ENCODE peak calls at places on chromosomes 12 and 14, in five cellular contexts. W, O, V, D and H are unnamed samples.

GRCh38 chr12:66688836-66689439 is 10.1 kb upstream of the GRIP1 start:
- DNase-seq in V (peak; percentile 94), W (no peak), D (no peak), O (peak; percentile 46), H (no peak)

GRCh38 chr12:41486718-41487117 is 298.6 kb downstream of the PDZRN4 start:
- DNase-seq in W (no peak), D (no peak), V (peak; percentile 58), O (peak; percentile 5), H (peak; percentile 25)

GRCh38 chr12:62995097-62995496 is 60.1 kb upstream of the PPM1H start:
- DNase-seq in W (no peak), D (no peak), O (no peak), V (peak; percentile 67), H (no peak)

GRCh38 chr12:95951515-95951914 is 8.4 kb downstream of the AMDHD1 start:
- DNase-seq in W (no peak), V (no peak), D (no peak), O (no peak), H (no peak)

GRCh38 chr14:55500219-55500701 is 59.8 kb upstream of the TBPL2 start:
- DNase-seq in O (no peak), W (no peak), V (no peak), D (no peak), H (no peak)

GRCh38 chr12:91722072-91722471 is 423.6 kb downstream of the BTG1 start:
- DNase-seq in W (no peak), D (no peak), O (no peak), V (no peak), H (no peak)

GRCh38 chr14:23252420-23253333 is 14.9 kb downstream of the RNF212B start:
- DNase-seq in W (no peak), V (peak; percentile 60), D (no peak), O (no peak), H (no peak)

GRCh38 chr14:56862843-56863242 is 52.6 kb upstream of the OTX2 start:
- DNase-seq in O (no peak), V (no peak), W (no peak), D (no peak), H (no peak)

GRCh38 chr14:52885230-52885629 is 65.6 kb downstream of the FERMT2 start:
- DNase-seq in V (no peak), W (no peak), O (peak; percentile 62), D (no peak), H (no peak)

DNA sequence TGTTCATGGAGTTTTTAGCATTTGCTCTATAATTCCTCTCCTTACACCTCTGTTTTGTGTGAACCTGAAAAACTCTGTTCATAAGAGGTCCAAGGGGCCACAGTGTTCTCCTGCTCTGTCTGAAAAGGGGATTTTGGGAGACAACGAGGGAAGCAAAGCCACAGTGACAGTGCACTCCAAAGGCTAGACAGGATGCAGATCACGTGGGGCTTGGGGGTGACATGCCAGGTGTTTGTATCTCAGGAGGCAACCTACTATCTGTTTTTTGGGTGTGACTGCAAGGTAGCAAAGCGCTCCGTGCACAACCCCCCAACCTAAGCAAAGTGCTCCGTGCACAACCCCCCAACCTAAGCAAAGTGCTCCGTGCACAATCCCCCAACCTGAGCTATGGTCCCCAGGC is 5.1 kb upstream of the CHD4 start:
- DNase-seq in D (peak; percentile 28), W (no peak), V (no peak), O (no peak), H (no peak)
- H3K27ac ChIP-seq in D (peak overlapping the region; percentile 90), W (peak overlapping the region; percentile 97), V (peak overlapping the region; percentile 95), O (peak overlapping the region; percentile 88), H (no peak overlapping the region)

DNA sequence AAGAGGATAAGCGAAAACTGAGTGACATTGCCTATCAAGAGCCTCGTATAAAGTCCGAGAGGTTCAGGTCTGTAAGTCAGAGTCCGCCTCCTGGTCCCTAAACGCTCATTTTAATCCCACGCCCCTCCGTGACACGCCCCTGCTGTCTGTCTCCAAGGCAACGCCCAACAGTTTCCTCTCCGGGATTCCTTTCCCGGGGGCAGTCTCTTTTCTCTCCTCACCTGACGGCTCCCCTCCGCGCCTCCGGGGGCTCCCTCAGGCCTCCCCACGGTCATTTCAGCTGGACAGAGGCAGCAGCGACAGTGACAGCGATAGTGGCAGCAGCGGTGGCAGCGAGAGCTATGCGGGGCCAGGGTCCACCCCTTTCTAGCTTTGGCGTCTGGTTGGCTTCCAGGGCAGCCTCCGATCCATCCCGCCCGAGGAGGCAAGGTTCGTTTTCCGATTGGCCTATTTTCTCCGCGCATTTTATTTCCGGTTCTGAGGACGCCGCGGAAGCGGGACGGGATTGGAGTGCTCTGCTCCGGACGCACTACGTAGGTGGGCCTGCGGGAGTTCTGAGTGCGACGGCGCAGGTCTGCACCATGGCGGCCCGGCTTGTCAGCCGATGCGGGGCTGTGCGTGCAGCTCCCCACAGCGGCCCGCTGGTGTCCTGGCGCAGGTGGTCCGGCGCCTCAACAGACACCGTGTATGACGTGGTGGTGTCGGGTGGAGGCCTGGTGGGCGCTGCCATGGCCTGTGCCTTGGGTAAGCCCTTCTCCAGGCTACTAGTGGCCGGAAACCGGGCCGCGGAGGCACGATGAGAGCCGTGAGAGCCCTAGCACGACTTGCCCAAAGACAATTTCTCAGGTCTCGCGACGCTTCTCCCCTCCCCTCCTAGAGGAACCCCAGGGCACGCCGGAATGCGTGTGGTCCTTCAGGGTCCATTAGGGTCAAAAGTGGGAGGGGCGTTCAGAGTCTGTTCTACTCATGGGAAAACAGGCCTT is at the start of the genes COQ6 and FAM161B:
- DNase-seq in O (peak; percentile 97), V (peak; percentile 98), D (peak; percentile 93), W (peak; percentile 97), H (peak; percentile 96)
- H3K9me3 ChIP-seq in O (no peaks in the 10 kb centered on the region), V (no peaks in the 10 kb centered on the region), D (no peaks in the 10 kb centered on the region), W (no peaks in the 10 kb centered on the region), H (no peaks in the 10 kb centered on the region)

DNA sequence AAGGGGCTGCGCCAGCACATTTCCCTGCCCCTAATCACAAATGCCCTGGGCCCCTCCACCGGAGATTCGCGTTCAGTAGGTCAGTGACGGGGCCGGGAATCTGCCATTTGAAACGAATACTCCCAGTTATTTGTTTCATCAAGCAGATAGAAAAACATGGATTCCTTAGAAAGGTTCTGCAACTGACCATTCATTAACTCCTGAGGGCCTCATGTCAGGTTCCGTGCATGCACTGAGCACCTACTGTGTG is 25.6 kb upstream of the UBC start:
- DNase-seq in V (no peak), W (no peak), O (no peak), D (no peak), H (no peak)
- H3K4me1 ChIP-seq in V (no peaks in the 10 kb centered on the region), W (peaks cover 15% of the 10 kb centered on the region), O (peaks cover 11% of the 10 kb centered on the region), D (no peaks in the 10 kb centered on the region), H (peaks cover 19% of the 10 kb centered on the region)

DNA sequence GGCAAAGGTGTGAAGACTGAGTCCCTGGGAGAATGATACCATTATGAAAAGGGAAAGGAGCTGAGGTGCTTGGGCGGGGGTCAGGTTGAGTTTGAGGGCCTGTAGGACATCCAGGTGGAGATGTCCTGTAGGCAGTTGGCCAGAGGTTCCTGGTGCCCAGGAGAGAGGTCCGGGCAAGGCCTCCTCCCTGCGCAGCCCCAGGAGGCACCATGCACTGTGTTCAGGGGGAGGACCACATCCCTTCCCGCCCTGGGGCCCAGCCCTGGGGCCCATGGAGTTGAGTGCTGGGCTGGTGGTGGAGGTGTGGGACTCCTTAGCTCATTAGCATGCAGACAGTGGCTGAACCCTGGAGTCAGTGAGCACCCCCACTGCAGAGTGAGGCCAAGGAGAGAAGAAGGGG is 5.6 kb upstream of the FAIM2 start:
- DNase-seq in V (no peak), D (no peak), O (no peak), W (no peak), H (no peak)
- H3K27ac ChIP-seq in V (no peak overlapping the region), D (no peak overlapping the region), O (no peak overlapping the region), W (no peak overlapping the region), H (no peak overlapping the region)

GRCh38 chr14:101017209-101017608 is 113.7 kb upstream of the RTL1 start:
- DNase-seq in V (peak; percentile 14), W (no peak), D (no peak), O (peak; percentile 55), H (no peak)

GRCh38 chr14:101019974-101020710 is 116.6 kb upstream of the RTL1 start:
- DNase-seq in V (peak; percentile 9), O (no peak), W (peak; percentile 42), D (peak; percentile 4), H (peak; percentile 23)

GRCh38 chr14:101017806-101018560 is 114.5 kb upstream of the RTL1 start:
- DNase-seq in V (peak; percentile 22), O (no peak), D (no peak), W (peak; percentile 19), H (no peak)

GRCh38 chr14:101019541-101019940 is 116.0 kb upstream of the RTL1 start:
- DNase-seq in W (peak; percentile 27), V (peak; percentile 17), D (peak; percentile 3), O (no peak), H (peak; percentile 25)

GRCh38 chr14:101018561-101019290 is 115.2 kb upstream of the RTL1 start:
- DNase-seq in O (no peak), V (peak; percentile 14), D (no peak), W (peak; percentile 37), H (no peak)
- H3K9me3 ChIP-seq in O (no peaks in the 10 kb centered on the region), V (no peaks in the 10 kb centered on the region), D (no peaks in the 10 kb centered on the region), W (no peaks in the 10 kb centered on the region), H (peaks cover 2% of the 10 kb centered on the region)

DNA sequence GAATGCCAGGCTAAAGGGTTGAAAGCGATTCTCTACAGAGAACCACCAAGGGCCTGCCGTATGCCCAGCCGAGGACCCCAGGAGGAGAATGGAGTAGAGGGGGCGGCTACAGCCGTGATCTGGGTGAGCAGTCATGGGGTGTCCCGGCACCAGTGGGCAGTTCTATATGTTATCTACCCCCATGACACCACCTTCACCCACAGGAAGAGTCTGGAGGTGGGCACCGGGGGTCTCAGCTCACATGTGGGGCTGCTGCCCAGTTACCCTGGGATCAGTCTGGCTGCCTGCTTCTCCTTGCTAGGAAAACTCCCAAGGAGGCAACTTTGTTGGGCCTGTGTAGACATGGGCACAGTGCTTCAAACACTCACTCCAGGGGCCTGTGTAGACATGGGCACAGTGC is 99.4 kb downstream of the LGMN start:
- DNase-seq in V (no peak), W (no peak), D (no peak), O (no peak), H (no peak)
- H3K4me1 ChIP-seq in V (no peaks in the 10 kb centered on the region), W (peaks cover 44% of the 10 kb centered on the region), D (peaks cover 24% of the 10 kb centered on the region), O (peaks cover 7% of the 10 kb centered on the region), H (peaks cover 4% of the 10 kb centered on the region)

DNA sequence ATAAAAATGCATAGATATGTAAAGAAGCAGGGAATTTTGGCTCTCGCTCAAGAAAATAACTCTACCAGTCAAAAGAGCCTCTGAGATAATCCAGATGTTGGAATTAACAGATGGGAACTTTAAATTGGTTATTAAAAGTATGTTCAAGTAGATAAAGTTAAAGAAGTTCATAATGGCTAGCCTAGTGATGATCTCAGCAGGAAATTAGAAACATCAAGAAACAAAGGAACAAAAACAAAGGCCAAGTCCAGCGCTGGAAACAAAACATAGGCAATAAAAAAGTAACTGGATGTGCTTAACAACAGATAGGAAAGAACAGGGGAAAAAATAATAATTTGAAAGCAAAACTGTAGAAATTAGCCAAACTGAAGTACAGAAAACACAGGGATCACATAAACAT is 23.1 kb downstream of the PIK3C2G start:
- DNase-seq in O (peak; percentile 36), W (no peak), D (no peak), V (no peak), H (no peak)
- H3K27ac ChIP-seq in O (no peak overlapping the region), W (no peak overlapping the region), D (peak overlapping the region; percentile 71), V (peak overlapping the region; percentile 12), H (no peak overlapping the region)